ENCODE peak calls at places on chromosomes 12 and 14, in eight cellular contexts. E, T, C, Y, W, I, M and U are unnamed samples.

GRCh38 chr14:20905661-20906060 is 14.5 kb downstream of the RNASE3 start:
- DNase-seq in E (no peak), T (no peak), C (no peak), Y (no peak), W (no peak), I (no peak), M (no peak), U (no peak)

GRCh38 chr12:124053855-124054254 is 80.8 kb downstream of the ZNF664 start:
- DNase-seq in E (peak; percentile 79), T (peak; percentile 32), C (no peak), Y (no peak), W (peak; percentile 41), I (no peak), M (peak; percentile 57), U (peak; percentile 54)

GRCh38 chr14:99854831-99855230 is 61.6 kb downstream of the EML1 start:
- DNase-seq in E (no peak), T (no peak), C (no peak), Y (no peak), W (no peak), I (no peak), M (no peak), U (no peak)

GRCh38 chr12:31797230-31797872 is 68.5 kb upstream of the AMN1 start:
- DNase-seq in E (no peak), T (no peak), C (no peak), Y (no peak), W (no peak), I (no peak), M (no peak), U (no peak)

GRCh38 chr14:99029916-99030305 is 242.1 kb downstream of the BCL11B start:
- DNase-seq in E (no peak), T (no peak), C (no peak), Y (no peak), W (no peak), I (peak; percentile 27), M (no peak), U (no peak)

GRCh38 chr14:106094654-106095189 is 568.3 kb downstream of the TMEM121 start:
- DNase-seq in E (no peak), T (no peak), C (no peak), Y (no peak), W (no peak), I (no peak), M (no peak), U (peak; percentile 54)

GRCh38 chr14:101713641-101714349 is 47.7 kb upstream of the PPP2R5C start:
- DNase-seq in E (no peak), T (no peak), C (no peak), Y (peak; percentile 12), W (no peak), I (peak; percentile 12), M (no peak), U (no peak)

GRCh38 chr12:132345126-132345525 is 15.7 kb upstream of the GALNT9 start:
- DNase-seq in E (no peak), T (no peak), C (peak; percentile 53), Y (no peak), W (no peak), I (no peak), M (no peak), U (no peak)

GRCh38 chr14:38662781-38663180 is 406.9 kb upstream of the CLEC14A start:
- DNase-seq in E (no peak), T (peak; percentile 16), C (no peak), Y (no peak), W (no peak), I (no peak), M (no peak), U (no peak)

GRCh38 chr12:115950959-115951358 is 326.5 kb downstream of the MED13L start:
- DNase-seq in E (no peak), T (no peak), C (no peak), Y (no peak), W (no peak), I (no peak), M (no peak), U (no peak)

GRCh38 chr12:133130808-133131128 is 341 bp downstream of the ZNF10 start:
- DNase-seq in E (peak; percentile 66), T (no peak), C (peak; percentile 85), Y (no peak), W (peak; percentile 26), I (peak; percentile 73), M (peak; percentile 49), U (peak; percentile 61)

GRCh38 chr12:66044731-66045130 is 85.8 kb downstream of the LLPH start:
- DNase-seq in E (no peak), T (peak; percentile 37), C (no peak), Y (no peak), W (no peak), I (no peak), M (no peak), U (no peak)

GRCh38 chr12:95557625-95558024 is 6.3 kb upstream of the USP44 start:
- DNase-seq in E (no peak), T (peak; percentile 34), C (no peak), Y (no peak), W (no peak), I (no peak), M (no peak), U (no peak)

GRCh38 chr14:31943861-31944255 is 133.2 kb upstream of the ARHGAP5 start:
- DNase-seq in E (no peak), T (no peak), C (no peak), Y (no peak), W (no peak), I (no peak), M (no peak), U (no peak)

GRCh38 chr12:52033506-52034258 is 17.6 kb upstream of the NR4A1 start:
- DNase-seq in E (no peak), T (no peak), C (no peak), Y (peak; percentile 32), W (no peak), I (no peak), M (no peak), U (no peak)

GRCh38 chr12:96120359-96121100 is 73.6 kb upstream of the ELK3 start:
- DNase-seq in E (no peak), T (no peak), C (no peak), Y (peak; percentile 44), W (no peak), I (no peak), M (no peak), U (peak; percentile 40)

DNA sequence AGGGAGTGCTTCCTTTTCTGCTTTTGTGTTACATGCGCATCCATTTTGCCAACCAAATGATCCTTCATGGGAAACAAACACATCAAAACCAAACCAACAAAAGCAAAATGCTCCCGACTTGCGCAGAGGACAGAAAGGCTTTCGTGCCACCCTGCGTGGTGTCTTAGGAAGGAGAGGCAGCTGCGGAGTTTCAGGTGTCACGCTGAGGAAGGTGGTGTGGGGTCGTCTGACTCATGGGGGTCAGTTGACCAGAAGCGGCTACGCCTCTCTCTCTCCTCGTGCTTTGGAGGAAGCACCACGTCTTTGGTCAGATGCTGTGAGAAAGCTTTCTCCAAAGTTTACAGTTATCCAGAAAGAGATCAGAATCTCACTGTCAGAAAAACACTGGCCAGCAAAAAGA is 7.9 kb downstream of the EMP1 start:
- DNase-seq in E (no peak), T (no peak), C (no peak), Y (no peak), W (no peak), I (no peak), M (no peak), U (no peak)
- H3K4me1 ChIP-seq in E (no peaks in the 10 kb centered on the region), T (peaks cover 62% of the 10 kb centered on the region), C (peaks cover 77% of the 10 kb centered on the region), Y (no peaks in the 10 kb centered on the region), W (peaks cover 100% of the 10 kb centered on the region), I (peaks cover 32% of the 10 kb centered on the region), M (peaks cover 100% of the 10 kb centered on the region), U (peaks cover 5% of the 10 kb centered on the region)

GRCh38 chr12:101935769-101936741 is 58.7 kb downstream of the DRAM1 start:
- DNase-seq in E (peak; percentile 67), T (peak; percentile 37), C (no peak), Y (no peak), W (peak; percentile 65), I (peak; percentile 78), M (peak; percentile 76), U (no peak)
- TF ChIP-seq CTCF in E (no peak), T (no peak), C (no peak), Y (no peak), W (no peak), I (no peak), M (no peak), U (no peak)

GRCh38 chr12:92506891-92507290 is 195.9 kb upstream of the PLEKHG7 start:
- DNase-seq in E (no peak), T (no peak), C (no peak), Y (no peak), W (no peak), I (no peak), M (no peak), U (no peak)
- H3K4me1 ChIP-seq in E (peaks cover 29% of the 10 kb centered on the region), T (no peaks in the 10 kb centered on the region), C (peaks cover 30% of the 10 kb centered on the region), Y (peaks cover 8% of the 10 kb centered on the region), W (peaks cover 49% of the 10 kb centered on the region), I (peaks cover 60% of the 10 kb centered on the region), M (peaks cover 47% of the 10 kb centered on the region), U (peaks cover 25% of the 10 kb centered on the region)

GRCh38 chr12:26832817-26833691 is at the start of gene ITPR2:
- DNase-seq in E (peak; percentile 96), T (peak; percentile 97), C (peak; percentile 98), Y (peak; percentile 96), W (peak; percentile 97), I (peak; percentile 98), M (peak; percentile 96), U (peak; percentile 96)
- TF ChIP-seq CTCF in E (peak; percentile 2), T (peak; percentile 40), C (peak; percentile 41), Y (no peak), W (peak; percentile 51), I (no peak), M (peak; percentile 45), U (no peak)

DNA sequence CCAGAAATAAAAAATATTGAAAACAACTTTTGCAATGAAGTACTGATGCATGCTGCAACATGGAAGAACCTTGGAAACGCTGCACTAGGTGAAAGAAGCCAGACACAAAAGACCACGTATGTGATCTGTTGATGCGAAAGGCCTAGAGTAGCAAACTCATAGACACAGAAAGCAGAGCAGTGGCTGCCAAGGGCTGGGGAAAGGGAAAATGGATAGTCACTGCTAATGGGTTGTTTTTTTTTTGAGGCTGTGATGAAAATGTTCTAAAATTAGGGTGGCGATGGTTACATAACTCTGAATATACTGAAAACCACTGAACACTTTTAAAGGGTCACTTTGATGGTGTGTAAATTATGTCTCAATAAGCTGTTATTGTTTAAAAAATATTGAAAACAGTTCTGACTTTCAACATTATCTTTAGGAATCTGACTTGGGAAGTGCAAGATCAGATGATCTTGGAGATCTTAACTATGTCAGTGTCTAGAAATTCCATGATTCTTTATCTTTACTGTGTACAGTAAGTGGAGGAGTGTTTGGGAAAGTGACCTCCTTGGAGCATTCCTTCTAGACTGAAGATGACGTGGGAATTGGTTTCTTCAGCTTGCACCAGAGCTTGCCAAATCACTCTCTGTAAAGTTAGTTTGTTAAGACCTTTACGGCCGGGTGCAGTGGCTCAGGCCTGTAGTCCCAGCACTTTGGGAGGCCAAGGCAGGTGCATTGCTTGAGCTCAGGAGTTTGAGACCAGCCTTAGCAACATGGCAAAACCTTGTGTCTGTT is 12.4 kb downstream of the MLXIP start:
- DNase-seq in E (peak; percentile 43), T (no peak), C (no peak), Y (peak; percentile 45), W (no peak), I (peak; percentile 77), M (no peak), U (no peak)
- H3K4me1 ChIP-seq in E (peaks cover 46% of the 10 kb centered on the region), T (no peaks in the 10 kb centered on the region), C (peaks cover 49% of the 10 kb centered on the region), Y (peaks cover 31% of the 10 kb centered on the region), W (peaks cover 86% of the 10 kb centered on the region), I (peaks cover 91% of the 10 kb centered on the region), M (peaks cover 79% of the 10 kb centered on the region), U (peaks cover 66% of the 10 kb centered on the region)